ENCODE peak calls at places on chromosome 2, in nine cellular contexts. P is chondrocyte, Y is body of pancreas, E is AG09309, F is MM.1S, Q is HCT116, U is ascending aorta, S is HFF-Myc, M is B cell. G is an unnamed sample.

GRCh38 chr2:68653538-68653982 is 10.2 kb downstream of the PROKR1 start:
- DNase-seq in P (no peak), Y (no peak), F (no peak), M (no peak), S (peak; percentile 26), Q (no peak), E (no peak), U (no peak), G (no peak)

GRCh38 chr2:22854588-22854987 is 530.4 kb upstream of the KLHL29 start:
- DNase-seq in Y (no peak), E (no peak), S (no peak), F (no peak), M (no peak), U (no peak), Q (no peak), P (no peak), G (no peak)

GRCh38 chr2:191910518-191910917 is 63.6 kb upstream of the CAVIN2 start:
- DNase-seq in Y (no peak), S (peak; percentile 16), P (no peak), U (no peak), Q (no peak), E (no peak), M (no peak), F (no peak), G (no peak)

GRCh38 chr2:235553291-235553690 is 59.4 kb downstream of the AGAP1 start:
- DNase-seq in E (no peak), S (no peak), P (peak; percentile 29), Y (no peak), U (no peak), F (no peak), Q (no peak), M (no peak), G (no peak)

GRCh38 chr2:69395866-69396265 is 8.8 kb upstream of the GFPT1 start:
- DNase-seq in S (no peak), U (no peak), F (no peak), Q (no peak), P (no peak), Y (no peak), E (no peak), M (no peak), G (no peak)

GRCh38 chr2:174078275-174078674 is 113.1 kb upstream of the SP3 start:
- DNase-seq in U (no peak), Q (no peak), M (peak; percentile 15), Y (no peak), F (peak; percentile 34), P (no peak), E (no peak), S (no peak), G (no peak)

GRCh38 chr2:52365946-52366345 is 1334.0 kb upstream of the NRXN1 start:
- DNase-seq in F (no peak), E (no peak), M (no peak), Y (no peak), Q (no peak), P (no peak), U (no peak), S (no peak), G (no peak)

GRCh38 chr2:99662761-99663341 is 173.0 kb upstream of the REV1 start:
- DNase-seq in M (no peak), S (peak; percentile 89), F (no peak), P (no peak), E (peak; percentile 100), Q (no peak), Y (peak; percentile 13), U (peak; percentile 68), G (no peak)

GRCh38 chr2:170747921-170748320 is 22.3 kb upstream of the ERICH2 start:
- DNase-seq in U (no peak), S (peak; percentile 21), M (no peak), Y (no peak), F (no peak), E (no peak), P (no peak), Q (no peak), G (no peak)

GRCh38 chr2:178194600-178195389 is 483 bp downstream of the OSBPL6 start:
- DNase-seq in S (no peak), Y (peak; percentile 52), Q (no peak), M (peak; percentile 10), P (peak; percentile 93), E (no peak), F (peak; percentile 15), U (peak; percentile 71), G (no peak)

GRCh38 chr2:227717687-227718567 is at the start of gene SLC19A3:
- DNase-seq in S (peak; percentile 4), Q (no peak), F (no peak), P (no peak), E (peak; percentile 32), M (peak; percentile 3), Y (peak; percentile 90), U (peak; percentile 95), G (no peak)

GRCh38 chr2:177666408-177666807 is 273.8 kb downstream of the AGPS start:
- DNase-seq in P (no peak), U (no peak), F (peak; percentile 57), Y (no peak), S (no peak), M (no peak), E (no peak), Q (no peak), G (no peak)

GRCh38 chr2:178530128-178530527 is 49.9 kb downstream of the PLEKHA3 start:
- DNase-seq in E (no peak), F (no peak), M (no peak), P (no peak), Y (no peak), Q (no peak), U (no peak), S (no peak), G (no peak)

GRCh38 chr2:237434916-237435315 is 21.0 kb upstream of the COL6A3 start:
- DNase-seq in Y (no peak), M (no peak), P (no peak), Q (no peak), S (no peak), F (peak; percentile 64), U (no peak), E (no peak), G (no peak)

DNA sequence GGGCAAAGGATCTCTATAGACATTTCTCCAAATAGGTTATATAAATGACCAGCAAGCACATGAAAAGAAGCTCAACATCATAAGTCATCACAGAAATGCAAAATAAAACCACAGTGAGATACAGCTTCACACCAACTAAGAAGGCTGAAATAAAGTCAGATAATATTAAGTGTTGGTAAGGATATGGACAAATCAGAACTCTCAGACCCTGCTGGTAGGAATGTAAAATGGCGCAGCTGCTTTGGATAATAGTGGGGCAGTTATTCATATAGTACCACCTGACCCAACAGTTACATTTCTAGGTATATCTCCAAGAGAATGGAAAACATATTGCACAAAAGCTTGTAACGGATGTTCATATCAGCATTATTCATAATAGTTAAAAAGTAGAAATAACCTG is 14.0 kb downstream of the EPB41L5 start:
- DNase-seq in Q (no peak), M (no peak), P (no peak), U (no peak), E (no peak), Y (no peak), F (no peak), S (no peak), G (no peak)
- TF ChIP-seq CTCF in Q (no peak), M (no peak), P (peak; percentile 58), U (no peak), E (no peak), Y (no peak), F (no peak), S (peak; percentile 9), G (no peak)

DNA sequence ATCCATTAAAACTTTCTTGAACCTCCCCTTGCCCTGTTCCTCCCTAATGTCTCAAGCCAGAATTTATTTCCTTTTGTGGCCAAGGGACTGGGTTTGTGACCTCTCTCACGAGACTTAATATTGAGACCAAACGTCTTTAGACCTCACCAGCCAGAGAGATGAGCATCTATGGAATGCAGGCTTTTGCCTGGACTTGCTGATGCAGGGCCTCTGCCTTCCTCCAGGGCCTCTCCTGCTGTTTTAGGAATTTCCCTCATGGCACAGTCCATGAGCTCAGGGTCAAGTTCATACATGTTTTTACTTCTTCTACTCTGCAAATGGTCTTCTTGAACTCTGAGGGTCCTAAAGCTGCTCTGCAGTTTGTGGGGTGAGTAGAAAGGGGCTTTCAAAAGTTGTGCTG is 22.3 kb downstream of the IL1B start:
- DNase-seq in Q (no peak), P (no peak), E (no peak), S (peak; percentile 33), F (no peak), Y (no peak), U (no peak), M (no peak), G (no peak)
- TF ChIP-seq CTCF in Q (no peak), P (peak; percentile 43), E (peak; percentile 33), S (peak; percentile 10), F (no peak), Y (no peak), U (no peak), M (no peak), G (no peak)

DNA sequence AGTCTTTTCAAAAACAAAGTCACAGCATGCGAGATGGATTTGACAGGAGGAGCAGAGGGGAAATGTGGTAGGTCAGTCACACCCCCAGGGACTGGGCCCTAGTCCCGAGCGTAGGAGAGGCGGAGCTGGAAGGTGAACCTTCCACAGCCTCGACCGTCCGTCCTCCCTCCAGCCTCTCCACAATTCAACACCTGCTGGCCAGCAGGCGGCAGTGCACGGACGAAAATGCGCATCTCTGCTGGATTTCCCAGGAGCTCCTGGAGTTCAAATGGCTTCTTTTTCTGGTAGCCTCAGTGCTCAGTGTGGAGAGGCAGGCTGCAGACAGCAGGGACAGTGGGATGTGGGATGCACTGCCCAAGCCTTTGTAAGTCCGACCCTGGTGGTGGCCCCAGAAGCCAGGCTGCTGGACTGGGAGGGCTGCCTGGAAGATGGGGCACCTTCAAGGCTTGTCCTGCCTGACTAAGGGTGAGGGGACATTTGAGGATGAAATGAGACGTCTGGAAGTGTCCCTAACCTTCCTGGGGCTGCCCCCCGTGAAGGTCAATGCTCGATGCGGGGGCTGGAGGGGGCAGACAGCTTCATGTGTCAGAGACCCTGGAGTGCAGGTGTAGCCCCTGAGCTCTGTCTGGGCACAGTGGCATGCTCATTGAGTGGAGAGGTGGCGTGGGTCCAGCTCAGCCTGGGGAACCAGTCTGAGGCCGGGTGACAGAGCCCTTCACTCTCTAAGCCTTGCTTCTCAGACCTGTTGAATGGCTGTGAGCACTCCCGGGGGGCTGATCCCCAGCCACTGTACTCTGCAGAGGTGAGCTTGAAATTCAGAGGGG is 189.5 kb downstream of the TFCP2L1 start:
- DNase-seq in P (peak; percentile 88), E (no peak), F (peak; percentile 21), S (no peak), Y (peak; percentile 82), U (no peak), M (no peak), Q (peak; percentile 72), G (no peak)
- TF ChIP-seq CTCF in P (peak; percentile 85), E (peak; percentile 77), F (peak; percentile 46), S (peak; percentile 80), Y (peak; percentile 85), U (peak; percentile 39), M (peak; percentile 12), Q (peak; percentile 87), G (peak; percentile 65)

GRCh38 chr2:20666364-20667150 is at the start of gene GDF7:
- DNase-seq in F (no peak), M (no peak), Y (peak; percentile 55), Q (no peak), S (no peak), U (peak; percentile 94), E (no peak), P (no peak), G (no peak)
- TF ChIP-seq CTCF in F (peak; percentile 9), M (peak; percentile 48), Y (peak; percentile 18), Q (no peak), S (peak; percentile 24), U (peak; percentile 53), E (peak; percentile 16), P (peak; percentile 78), G (peak; percentile 37)

G was measured in OCI-LY7.